ENCODE peak calls at places on chromosome 21, in four cellular contexts. One of them, this sample, is unnamed.

GRCh38 chr21:26840912-26841311 is 4.3 kb downstream of the ADAMTS1 start:
- DNase-seq in M059J: peak
- DNase-seq in A172: peak
- DNase-seq in lung microvascular endothelial cell: peak
- DNase-seq in this sample: peak

GRCh38 chr21:35791541-35792335 is 268.6 kb downstream of the SETD4 start:
- DNase-seq in M059J: no peak
- DNase-seq in A172: no peak
- DNase-seq in lung microvascular endothelial cell: no peak
- DNase-seq in this sample: no peak

GRCh38 chr21:42666918-42667317 is 13.5 kb downstream of the PDE9A start:
- DNase-seq in M059J: no peak
- DNase-seq in A172: no peak
- DNase-seq in lung microvascular endothelial cell: no peak
- DNase-seq in this sample: no peak

GRCh38 chr21:27393726-27394125 is 426.8 kb upstream of the ADAMTS5 start:
- DNase-seq in M059J: peak
- DNase-seq in A172: no peak
- DNase-seq in lung microvascular endothelial cell: no peak
- DNase-seq in this sample: no peak

GRCh38 chr21:43726686-43727570 is 8.0 kb downstream of the PDXK start:
- DNase-seq in M059J: peak
- DNase-seq in A172: peak
- DNase-seq in lung microvascular endothelial cell: no peak
- DNase-seq in this sample: no peak

GRCh38 chr21:29904359-29905282 is 35.2 kb downstream of the GRIK1 start:
- DNase-seq in M059J: peak
- DNase-seq in A172: no peak
- DNase-seq in lung microvascular endothelial cell: no peak
- DNase-seq in this sample: no peak

GRCh38 chr21:40466893-40467483 is 380.0 kb downstream of the DSCAM start:
- DNase-seq in M059J: peak
- DNase-seq in A172: peak
- DNase-seq in lung microvascular endothelial cell: no peak
- DNase-seq in this sample: no peak

GRCh38 chr21:39071623-39072214 is 111.5 kb downstream of the PSMG1 start:
- DNase-seq in M059J: peak
- DNase-seq in A172: no peak
- DNase-seq in lung microvascular endothelial cell: no peak
- DNase-seq in this sample: no peak

GRCh38 chr21:31732891-31733520 is 1.1 kb upstream of the SCAF4 start:
- DNase-seq in M059J: no peak
- DNase-seq in A172: no peak
- DNase-seq in lung microvascular endothelial cell: no peak
- DNase-seq in this sample: no peak

GRCh38 chr21:33230518-33231324 is 983 bp downstream of the IFNAR2 start:
- DNase-seq in M059J: peak
- DNase-seq in A172: peak
- DNase-seq in lung microvascular endothelial cell: peak
- DNase-seq in this sample: peak

GRCh38 chr21:33212159-33212851 is 17.4 kb upstream of the IFNAR2 start:
- DNase-seq in M059J: no peak
- DNase-seq in A172: no peak
- DNase-seq in lung microvascular endothelial cell: peak
- DNase-seq in this sample: no peak

GRCh38 chr21:26811031-26811430 is 34.2 kb downstream of the ADAMTS1 start:
- DNase-seq in M059J: peak
- DNase-seq in A172: no peak
- DNase-seq in lung microvascular endothelial cell: no peak
- DNase-seq in this sample: no peak

GRCh38 chr21:14215971-14216621 is at the start of gene RBM11:
- DNase-seq in M059J: no peak
- DNase-seq in A172: no peak
- DNase-seq in lung microvascular endothelial cell: no peak
- DNase-seq in this sample: no peak

GRCh38 chr21:38810826-38811164 is 5.1 kb downstream of the ETS2 start:
- DNase-seq in M059J: no peak
- DNase-seq in A172: no peak
- DNase-seq in lung microvascular endothelial cell: no peak
- DNase-seq in this sample: no peak

GRCh38 chr21:41497836-41498235 is 10.1 kb downstream of the TMPRSS2 start:
- DNase-seq in M059J: no peak
- DNase-seq in A172: no peak
- DNase-seq in lung microvascular endothelial cell: no peak
- DNase-seq in this sample: no peak

GRCh38 chr21:45293214-45293725 is 5.6 kb upstream of the POFUT2 start:
- DNase-seq in M059J: peak
- DNase-seq in A172: peak
- DNase-seq in lung microvascular endothelial cell: no peak
- DNase-seq in this sample: no peak

GRCh38 chr21:42578761-42579415 is 65.2 kb downstream of the SLC37A1 start:
- DNase-seq in M059J: no peak
- DNase-seq in A172: no peak
- DNase-seq in lung microvascular endothelial cell: no peak
- DNase-seq in this sample: no peak

GRCh38 chr21:25790122-25790951 is 55.6 kb downstream of the GABPA start:
- DNase-seq in M059J: peak
- DNase-seq in A172: peak
- DNase-seq in lung microvascular endothelial cell: peak
- DNase-seq in this sample: no peak

GRCh38 chr21:37119421-37120218 is 46.6 kb downstream of the TTC3 start:
- DNase-seq in M059J: no peak
- DNase-seq in A172: no peak
- DNase-seq in lung microvascular endothelial cell: no peak
- DNase-seq in this sample: no peak

GRCh38 chr21:44687671-44688070 is 5.7 kb upstream of the KRTAP12-1 start:
- DNase-seq in M059J: no peak
- DNase-seq in A172: no peak
- DNase-seq in lung microvascular endothelial cell: no peak
- DNase-seq in this sample: no peak

GRCh38 chr21:32364387-32364786 is 28.4 kb downstream of the URB1 start:
- DNase-seq in M059J: no peak
- DNase-seq in A172: no peak
- DNase-seq in lung microvascular endothelial cell: peak
- DNase-seq in this sample: no peak

GRCh38 chr21:36499578-36500471 is 19.9 kb upstream of the CLDN14 start:
- DNase-seq in M059J: peak
- DNase-seq in A172: peak
- DNase-seq in lung microvascular endothelial cell: no peak
- DNase-seq in this sample: no peak

GRCh38 chr21:32392880-32393676 is at the start of gene URB1:
- DNase-seq in M059J: peak
- DNase-seq in A172: peak
- DNase-seq in lung microvascular endothelial cell: peak
- DNase-seq in this sample: no peak

This sample was measured in pulmonary artery endothelial cell.